ENCODE peak calls at places on chromosomes 12 and 14, in five cellular contexts. T is pancreas, I is fibroblast of villous mesenchyme, S is A549, U is dorsolateral prefrontal cortex. W is an unnamed sample.

GRCh38 chr12:127280393-127281275 is 986.3 kb upstream of the TMEM132C start:
- DNase-seq in T (peak), I (no peak), S (peak), U (no peak), W (no peak)

GRCh38 chr12:54393350-54393655 is 8.8 kb upstream of the ZNF385A start:
- DNase-seq in T (no peak), I (no peak), S (no peak), U (no peak), W (no peak)

GRCh38 chr14:104598461-104599273 is 5.9 kb downstream of the TMEM179 start:
- DNase-seq in T (peak), I (peak), S (no peak), U (no peak), W (no peak)

GRCh38 chr14:67973415-67973814 is 153.8 kb downstream of the RAD51B start:
- DNase-seq in T (no peak), I (no peak), S (no peak), U (no peak), W (no peak)

GRCh38 chr12:81797100-81797499 is 38.0 kb upstream of the PPFIA2 start:
- DNase-seq in T (no peak), I (peak), S (peak), U (no peak), W (no peak)

GRCh38 chr12:90970471-90970870 is 15.5 kb upstream of the CCER1 start:
- DNase-seq in T (no peak), I (no peak), S (peak), U (no peak), W (no peak)

GRCh38 chr14:23551266-23552028 is at the start of gene ZFHX2:
- DNase-seq in T (peak), I (no peak), S (peak), U (peak), W (peak)

GRCh38 chr14:49553106-49553505 is 33.1 kb downstream of the RPS29 start:
- DNase-seq in T (no peak), I (no peak), S (no peak), U (no peak), W (no peak)

GRCh38 chr14:89996963-89997362 is 41.2 kb downstream of the TDP1 start:
- DNase-seq in T (no peak), I (no peak), S (no peak), U (no peak), W (no peak)

GRCh38 chr12:27705263-27705662 is 5.4 kb upstream of the MRPS35 start:
- DNase-seq in T (no peak), I (no peak), S (no peak), U (no peak), W (no peak)

GRCh38 chr14:61269321-61270083 is 11.6 kb downstream of the TMEM30B start:
- DNase-seq in T (peak), I (peak), S (peak), U (peak), W (peak)

GRCh38 chr12:55935742-55936151 is 4.8 kb downstream of the DGKA start:
- DNase-seq in T (peak), I (no peak), S (no peak), U (no peak), W (no peak)

GRCh38 chr12:80912906-80913769 is 24.6 kb downstream of the LIN7A start:
- DNase-seq in T (no peak), I (peak), S (no peak), U (no peak), W (no peak)

GRCh38 chr12:48716493-48717251 is at the start of gene CCNT1:
- DNase-seq in T (peak), I (peak), S (peak), U (peak), W (peak)
- TF ChIP-seq CTCF in T (no peak), I (peak), S (no peak), U (no peak), W (peak)

DNA sequence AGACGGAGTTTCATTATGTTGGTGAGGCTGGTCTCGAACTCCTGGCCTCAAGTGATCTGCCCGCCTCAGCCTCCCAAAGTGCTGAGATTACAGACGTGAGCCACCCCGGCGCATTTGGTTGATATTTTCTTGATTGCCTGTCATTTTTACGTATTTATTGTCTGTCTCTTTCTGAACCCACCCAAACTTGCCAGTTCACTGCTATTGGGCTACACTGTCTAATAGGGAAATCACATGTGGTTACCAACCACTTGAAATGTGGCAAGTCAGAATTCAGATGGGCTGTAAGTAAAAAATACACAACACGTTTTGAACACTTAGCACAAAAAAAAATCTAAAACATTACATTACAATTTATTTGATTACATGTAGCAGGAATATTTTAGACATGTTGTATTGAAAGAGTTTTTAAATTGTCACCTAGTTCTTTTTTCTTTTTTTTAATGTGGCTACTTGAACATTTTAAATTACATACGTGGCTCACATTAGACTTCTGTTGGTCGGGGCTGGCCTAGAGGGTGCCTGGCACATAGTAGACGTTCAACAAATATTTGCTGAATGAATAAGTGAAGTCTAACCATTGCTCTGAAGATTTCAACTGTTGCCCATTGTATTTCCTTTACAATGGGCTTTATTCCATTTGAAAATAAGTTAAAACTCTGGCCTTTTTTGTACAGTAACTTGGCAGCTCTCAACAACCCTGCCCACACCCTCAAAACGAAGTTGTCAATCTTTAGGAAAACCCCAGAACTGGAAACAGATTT is 1.9 kb downstream of the WSB2 start:
- DNase-seq in T (no peak), I (no peak), S (no peak), U (no peak), W (peak)
- H3K4me3 ChIP-seq in T (peak), I (peak), S (peak), U (peak), W (peak)

GRCh38 chr12:57632898-57633825 is at the start of gene B4GALNT1:
- DNase-seq in T (peak), I (peak), S (peak), U (no peak), W (peak)

GRCh38 chr12:57640156-57641042 is 7.4 kb upstream of the B4GALNT1 start:
- DNase-seq in T (no peak), I (no peak), S (no peak), U (no peak), W (peak)

GRCh38 chr12:57641699-57642442 is 8.9 kb upstream of the B4GALNT1 start:
- DNase-seq in T (no peak), I (no peak), S (no peak), U (no peak), W (no peak)

GRCh38 chr12:57638096-57638495 is 5.1 kb upstream of the B4GALNT1 start:
- DNase-seq in T (no peak), I (no peak), S (no peak), U (no peak), W (no peak)

DNA sequence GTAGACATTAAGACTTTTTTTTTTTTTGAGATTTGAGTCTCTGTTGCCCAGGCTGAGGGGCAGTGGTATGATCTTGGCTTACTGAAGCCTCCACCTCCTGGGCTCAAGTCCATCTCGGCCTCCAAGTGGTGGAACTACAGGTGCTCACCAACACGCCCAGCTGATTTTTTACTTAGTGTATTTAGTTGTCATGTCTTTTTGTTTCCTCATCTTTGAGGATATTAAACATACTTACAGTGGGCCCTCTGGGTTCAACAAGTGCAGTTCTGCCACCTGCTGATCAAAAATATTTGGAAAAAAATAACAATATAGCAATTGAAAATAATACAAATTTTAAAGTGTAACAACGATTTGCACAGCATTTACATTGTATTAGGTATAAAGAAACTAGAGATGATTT is 4.4 kb upstream of the B4GALNT1 start:
- DNase-seq in T (no peak), I (no peak), S (peak), U (no peak), W (no peak)
- TF ChIP-seq CTCF in T (no peak), I (no peak), S (peak), U (no peak), W (no peak)

GRCh38 chr12:9112076-9112853 is 3.5 kb downstream of the A2M start:
- DNase-seq in T (no peak), I (no peak), S (no peak), U (no peak), W (no peak)

GRCh38 chr12:9115731-9116689 is at the start of gene A2M:
- DNase-seq in T (no peak), I (peak), S (no peak), U (no peak), W (peak)

GRCh38 chr12:9114946-9115345 is 773 bp downstream of the A2M start:
- DNase-seq in T (no peak), I (no peak), S (no peak), U (no peak), W (no peak)

GRCh38 chr12:9113296-9113986 is 2.3 kb downstream of the A2M start:
- DNase-seq in T (no peak), I (no peak), S (no peak), U (no peak), W (no peak)

GRCh38 chr12:9113987-9114309 is 1.8 kb downstream of the A2M start:
- DNase-seq in T (no peak), I (no peak), S (no peak), U (no peak), W (no peak)
- H3K4me3 ChIP-seq in T (no peak), I (no peak), S (no peak), U (peak), W (no peak)

DNA sequence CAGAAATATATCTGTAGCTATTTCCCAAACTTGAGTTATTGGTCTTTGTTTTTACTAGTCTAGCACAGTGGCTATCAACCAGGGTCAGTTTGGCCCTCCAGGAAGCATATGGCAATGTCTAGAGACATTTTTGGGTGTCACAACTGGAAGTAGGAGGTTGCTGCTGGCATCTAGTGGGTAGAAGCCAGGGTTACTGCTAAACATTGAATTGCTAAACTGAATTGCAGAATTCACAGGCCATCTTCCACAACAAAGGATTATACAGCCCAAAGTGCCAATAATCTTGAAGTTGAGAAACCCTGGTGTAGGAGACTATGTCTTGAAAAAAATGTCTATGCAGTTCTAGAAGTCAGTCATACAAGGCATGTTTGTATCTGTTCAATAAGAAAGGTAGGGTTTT is 27.7 kb downstream of the ARHGAP5 start:
- DNase-seq in T (no peak), I (no peak), S (no peak), U (no peak), W (peak)
- TF ChIP-seq CTCF in T (no peak), I (no peak), S (no peak), U (no peak), W (no peak)

GRCh38 chr12:2858334-2858733 is 1.5 kb upstream of the TEX52 start:
- DNase-seq in T (no peak), I (no peak), S (no peak), U (no peak), W (no peak)

GRCh38 chr12:2860170-2860569 is 3.3 kb upstream of the TEX52 start:
- DNase-seq in T (no peak), I (no peak), S (no peak), U (no peak), W (no peak)

GRCh38 chr12:2856901-2857495 is at the start of gene TEX52:
- DNase-seq in T (no peak), I (no peak), S (no peak), U (no peak), W (no peak)

GRCh38 chr12:2856051-2856450 is 788 bp downstream of the TEX52 start:
- DNase-seq in T (no peak), I (no peak), S (no peak), U (no peak), W (no peak)

DNA sequence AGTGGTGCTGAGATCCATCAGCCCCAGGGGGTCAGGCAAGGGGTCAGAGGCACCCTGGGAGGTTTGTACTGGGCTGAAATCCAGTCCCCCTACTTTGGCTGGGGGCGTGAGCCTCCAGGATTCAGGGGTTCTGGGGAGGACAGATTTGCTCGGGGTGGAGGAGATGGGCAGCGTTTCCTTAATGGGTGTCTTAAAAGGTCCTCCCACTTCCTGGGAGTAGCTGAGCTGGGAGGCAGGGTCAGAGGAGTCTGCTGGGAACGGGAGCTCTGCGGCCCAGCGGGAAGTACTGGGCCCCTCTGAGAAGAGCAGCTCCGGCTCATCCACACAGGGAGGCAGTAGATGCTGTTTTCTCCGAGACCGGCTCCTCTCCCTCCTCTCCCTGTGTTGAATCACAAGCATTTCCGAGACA is 2.1 kb upstream of the TEX52 start:
- DNase-seq in T (no peak), I (peak), S (no peak), U (no peak), W (no peak)
- H3K4me3 ChIP-seq in T (no peak), I (no peak), S (no peak), U (no peak), W (no peak)

GRCh38 chr14:88559852-88560251 is 3.0 kb upstream of the ZC3H14 start:
- DNase-seq in T (no peak), I (peak), S (peak), U (no peak), W (peak)
- TF ChIP-seq CTCF in T (no peak), I (peak), S (peak), U (peak), W (peak)